ENCODE peak calls at places on chromosomes 2 and 18, in seven cellular contexts. One of them, this sample, is unnamed.

GRCh38 chr2:134231296-134231964 is 22.4 kb upstream of the MGAT5 start:
- DNase-seq in LNCaP clone FGC: no peak
- DNase-seq in AG04449: no peak
- DNase-seq in foreskin fibroblast: no peak
- DNase-seq in fibroblast of villous mesenchyme: peak; percentile 66
- DNase-seq in A549: no peak
- DNase-seq in OCI-LY7: no peak
- DNase-seq in this sample: no peak

GRCh38 chr2:76749858-76750257 is 772.3 kb downstream of the LRRTM4 start:
- DNase-seq in foreskin fibroblast: no peak
- DNase-seq in AG04449: no peak
- DNase-seq in OCI-LY7: no peak
- DNase-seq in fibroblast of villous mesenchyme: no peak
- DNase-seq in A549: no peak
- DNase-seq in LNCaP clone FGC: no peak
- DNase-seq in this sample: no peak

GRCh38 chr2:233271693-233272092 is 20.2 kb downstream of the ATG16L1 start:
- DNase-seq in fibroblast of villous mesenchyme: no peak
- DNase-seq in LNCaP clone FGC: peak; percentile 97
- DNase-seq in AG04449: no peak
- DNase-seq in A549: no peak
- DNase-seq in OCI-LY7: no peak
- DNase-seq in foreskin fibroblast: no peak
- DNase-seq in this sample: no peak

GRCh38 chr2:239607795-239608171 is 207.0 kb upstream of the HDAC4 start:
- DNase-seq in fibroblast of villous mesenchyme: no peak
- DNase-seq in OCI-LY7: no peak
- DNase-seq in LNCaP clone FGC: no peak
- DNase-seq in AG04449: no peak
- DNase-seq in A549: no peak
- DNase-seq in foreskin fibroblast: no peak
- DNase-seq in this sample: peak; percentile 66

GRCh38 chr2:174761837-174762236 is 2.4 kb downstream of the CHRNA1 start:
- DNase-seq in LNCaP clone FGC: no peak
- DNase-seq in OCI-LY7: no peak
- DNase-seq in AG04449: no peak
- DNase-seq in A549: no peak
- DNase-seq in fibroblast of villous mesenchyme: no peak
- DNase-seq in foreskin fibroblast: no peak
- DNase-seq in this sample: no peak

GRCh38 chr2:96117701-96118588 is 1.6 kb upstream of the ADRA2B start:
- DNase-seq in AG04449: no peak
- DNase-seq in fibroblast of villous mesenchyme: no peak
- DNase-seq in foreskin fibroblast: no peak
- DNase-seq in OCI-LY7: peak; percentile 33
- DNase-seq in LNCaP clone FGC: no peak
- DNase-seq in A549: peak; percentile 29
- DNase-seq in this sample: peak; percentile 75

GRCh38 chr2:203733683-203734082 is 27.2 kb downstream of the CD28 start:
- DNase-seq in AG04449: no peak
- DNase-seq in LNCaP clone FGC: no peak
- DNase-seq in fibroblast of villous mesenchyme: no peak
- DNase-seq in foreskin fibroblast: no peak
- DNase-seq in OCI-LY7: no peak
- DNase-seq in A549: no peak
- DNase-seq in this sample: no peak

GRCh38 chr2:38174646-38175096 is 98.7 kb upstream of the CYP1B1 start:
- DNase-seq in LNCaP clone FGC: no peak
- DNase-seq in A549: no peak
- DNase-seq in fibroblast of villous mesenchyme: peak; percentile 93
- DNase-seq in AG04449: peak; percentile 98
- DNase-seq in OCI-LY7: no peak
- DNase-seq in foreskin fibroblast: peak; percentile 83
- DNase-seq in this sample: no peak

GRCh38 chr18:6055711-6056110 is 160.4 kb upstream of the TMEM200C start:
- DNase-seq in fibroblast of villous mesenchyme: peak; percentile 17
- DNase-seq in foreskin fibroblast: peak; percentile 73
- DNase-seq in OCI-LY7: no peak
- DNase-seq in LNCaP clone FGC: no peak
- DNase-seq in AG04449: peak; percentile 40
- DNase-seq in A549: peak; percentile 6
- DNase-seq in this sample: no peak

GRCh38 chr2:182496596-182496995 is 69.8 kb upstream of the PDE1A start:
- DNase-seq in AG04449: no peak
- DNase-seq in fibroblast of villous mesenchyme: peak; percentile 3
- DNase-seq in A549: no peak
- DNase-seq in OCI-LY7: no peak
- DNase-seq in LNCaP clone FGC: no peak
- DNase-seq in foreskin fibroblast: no peak
- DNase-seq in this sample: no peak

GRCh38 chr2:96739051-96739632 is 722 bp downstream of the LMAN2L start:
- DNase-seq in foreskin fibroblast: no peak
- DNase-seq in A549: no peak
- DNase-seq in fibroblast of villous mesenchyme: peak; percentile 34
- DNase-seq in OCI-LY7: no peak
- DNase-seq in AG04449: no peak
- DNase-seq in LNCaP clone FGC: no peak
- DNase-seq in this sample: no peak

GRCh38 chr18:70377317-70377799 is 88.5 kb downstream of the SOCS6 start:
- DNase-seq in A549: peak; percentile 44
- DNase-seq in LNCaP clone FGC: no peak
- DNase-seq in AG04449: no peak
- DNase-seq in OCI-LY7: no peak
- DNase-seq in foreskin fibroblast: peak; percentile 22
- DNase-seq in fibroblast of villous mesenchyme: peak; percentile 8
- DNase-seq in this sample: no peak

GRCh38 chr18:69349912-69350597 is 50.6 kb upstream of the DOK6 start:
- DNase-seq in LNCaP clone FGC: no peak
- DNase-seq in OCI-LY7: no peak
- DNase-seq in A549: no peak
- DNase-seq in fibroblast of villous mesenchyme: no peak
- DNase-seq in AG04449: no peak
- DNase-seq in foreskin fibroblast: no peak
- DNase-seq in this sample: no peak

GRCh38 chr2:185255566-185255965 is 483.0 kb upstream of the FSIP2 start:
- DNase-seq in OCI-LY7: no peak
- DNase-seq in foreskin fibroblast: no peak
- DNase-seq in LNCaP clone FGC: no peak
- DNase-seq in fibroblast of villous mesenchyme: no peak
- DNase-seq in AG04449: no peak
- DNase-seq in A549: no peak
- DNase-seq in this sample: no peak

GRCh38 chr2:179186126-179186525 is 78.5 kb downstream of the SESTD1 start:
- DNase-seq in A549: no peak
- DNase-seq in AG04449: no peak
- DNase-seq in fibroblast of villous mesenchyme: peak; percentile 49
- DNase-seq in LNCaP clone FGC: no peak
- DNase-seq in OCI-LY7: no peak
- DNase-seq in foreskin fibroblast: no peak
- DNase-seq in this sample: no peak

GRCh38 chr18:2898131-2898640 is 51.4 kb downstream of the EMILIN2 start:
- DNase-seq in LNCaP clone FGC: no peak
- DNase-seq in foreskin fibroblast: peak; percentile 58
- DNase-seq in AG04449: no peak
- DNase-seq in OCI-LY7: peak; percentile 28
- DNase-seq in A549: no peak
- DNase-seq in fibroblast of villous mesenchyme: no peak
- DNase-seq in this sample: peak; percentile 89

GRCh38 chr2:201931955-201932354 is 101.7 kb upstream of the FZD7 start:
- DNase-seq in OCI-LY7: no peak
- DNase-seq in A549: no peak
- DNase-seq in fibroblast of villous mesenchyme: no peak
- DNase-seq in LNCaP clone FGC: no peak
- DNase-seq in foreskin fibroblast: peak; percentile 65
- DNase-seq in AG04449: peak; percentile 16
- DNase-seq in this sample: no peak

GRCh38 chr2:186950694-186951093 is 101.7 kb upstream of the ZSWIM2 start:
- DNase-seq in foreskin fibroblast: no peak
- DNase-seq in fibroblast of villous mesenchyme: peak; percentile 36
- DNase-seq in A549: no peak
- DNase-seq in AG04449: no peak
- DNase-seq in LNCaP clone FGC: no peak
- DNase-seq in OCI-LY7: no peak
- DNase-seq in this sample: no peak

GRCh38 chr2:97662386-97662894 is 1.4 kb downstream of the ACTR1B start:
- DNase-seq in OCI-LY7: peak; percentile 57
- DNase-seq in fibroblast of villous mesenchyme: no peak
- DNase-seq in AG04449: no peak
- DNase-seq in LNCaP clone FGC: no peak
- DNase-seq in A549: no peak
- DNase-seq in foreskin fibroblast: no peak
- DNase-seq in this sample: no peak

GRCh38 chr2:241803387-241804325 is 5.3 kb upstream of the NEU4 start:
- DNase-seq in OCI-LY7: no peak
- DNase-seq in LNCaP clone FGC: no peak
- DNase-seq in AG04449: no peak
- DNase-seq in A549: no peak
- DNase-seq in fibroblast of villous mesenchyme: peak; percentile 70
- DNase-seq in foreskin fibroblast: peak; percentile 35
- DNase-seq in this sample: peak; percentile 89

GRCh38 chr2:186459009-186459408 is 27.1 kb upstream of the ZC3H15 start:
- DNase-seq in A549: no peak
- DNase-seq in AG04449: no peak
- DNase-seq in LNCaP clone FGC: peak; percentile 21
- DNase-seq in fibroblast of villous mesenchyme: peak; percentile 15
- DNase-seq in foreskin fibroblast: no peak
- DNase-seq in OCI-LY7: peak; percentile 29
- DNase-seq in this sample: no peak

GRCh38 chr2:229798446-229799147 is 84.2 kb upstream of the DNER start:
- DNase-seq in AG04449: no peak
- DNase-seq in LNCaP clone FGC: no peak
- DNase-seq in OCI-LY7: no peak
- DNase-seq in A549: no peak
- DNase-seq in fibroblast of villous mesenchyme: peak; percentile 60
- DNase-seq in foreskin fibroblast: no peak
- DNase-seq in this sample: no peak

GRCh38 chr18:49878567-49878966 is 65.2 kb upstream of the ACAA2 start:
- DNase-seq in OCI-LY7: no peak
- DNase-seq in A549: no peak
- DNase-seq in AG04449: no peak
- DNase-seq in fibroblast of villous mesenchyme: peak; percentile 66
- DNase-seq in foreskin fibroblast: peak; percentile 3
- DNase-seq in LNCaP clone FGC: no peak
- DNase-seq in this sample: no peak

GRCh38 chr2:12479042-12479601 is 237.6 kb upstream of the TRIB2 start:
- DNase-seq in LNCaP clone FGC: no peak
- DNase-seq in A549: no peak
- DNase-seq in OCI-LY7: no peak
- DNase-seq in fibroblast of villous mesenchyme: no peak
- DNase-seq in AG04449: no peak
- DNase-seq in foreskin fibroblast: no peak
- DNase-seq in this sample: no peak

GRCh38 chr18:50372743-50373142 is 2.1 kb upstream of the SKA1 start:
- DNase-seq in foreskin fibroblast: no peak
- DNase-seq in fibroblast of villous mesenchyme: no peak
- DNase-seq in AG04449: no peak
- DNase-seq in OCI-LY7: peak; percentile 26
- DNase-seq in A549: no peak
- DNase-seq in LNCaP clone FGC: peak; percentile 7
- DNase-seq in this sample: no peak

GRCh38 chr2:60515751-60516226 is 37.7 kb downstream of the BCL11A start:
- DNase-seq in A549: no peak
- DNase-seq in foreskin fibroblast: peak; percentile 61
- DNase-seq in OCI-LY7: no peak
- DNase-seq in AG04449: peak; percentile 94
- DNase-seq in fibroblast of villous mesenchyme: peak; percentile 65
- DNase-seq in LNCaP clone FGC: no peak
- DNase-seq in this sample: no peak
- TF ChIP-seq CTCF in A549: no peak
- TF ChIP-seq CTCF in foreskin fibroblast: no peak
- TF ChIP-seq CTCF in OCI-LY7: peak; percentile 37
- TF ChIP-seq CTCF in AG04449: peak; percentile 39
- TF ChIP-seq CTCF in fibroblast of villous mesenchyme: peak; percentile 2
- TF ChIP-seq CTCF in LNCaP clone FGC: no peak
- TF ChIP-seq CTCF in this sample: peak; percentile 57

GRCh38 chr18:45386256-45386655 is 229.0 kb upstream of the SLC14A2 start:
- DNase-seq in A549: no peak
- DNase-seq in LNCaP clone FGC: no peak
- DNase-seq in foreskin fibroblast: no peak
- DNase-seq in fibroblast of villous mesenchyme: peak; percentile 45
- DNase-seq in AG04449: no peak
- DNase-seq in OCI-LY7: peak; percentile 6
- DNase-seq in this sample: no peak
- TF ChIP-seq CTCF in A549: no peak
- TF ChIP-seq CTCF in LNCaP clone FGC: peak; percentile 78
- TF ChIP-seq CTCF in foreskin fibroblast: peak; percentile 55
- TF ChIP-seq CTCF in fibroblast of villous mesenchyme: peak; percentile 66
- TF ChIP-seq CTCF in AG04449: peak; percentile 51
- TF ChIP-seq CTCF in OCI-LY7: peak; percentile 64
- TF ChIP-seq CTCF in this sample: peak; percentile 75

DNA sequence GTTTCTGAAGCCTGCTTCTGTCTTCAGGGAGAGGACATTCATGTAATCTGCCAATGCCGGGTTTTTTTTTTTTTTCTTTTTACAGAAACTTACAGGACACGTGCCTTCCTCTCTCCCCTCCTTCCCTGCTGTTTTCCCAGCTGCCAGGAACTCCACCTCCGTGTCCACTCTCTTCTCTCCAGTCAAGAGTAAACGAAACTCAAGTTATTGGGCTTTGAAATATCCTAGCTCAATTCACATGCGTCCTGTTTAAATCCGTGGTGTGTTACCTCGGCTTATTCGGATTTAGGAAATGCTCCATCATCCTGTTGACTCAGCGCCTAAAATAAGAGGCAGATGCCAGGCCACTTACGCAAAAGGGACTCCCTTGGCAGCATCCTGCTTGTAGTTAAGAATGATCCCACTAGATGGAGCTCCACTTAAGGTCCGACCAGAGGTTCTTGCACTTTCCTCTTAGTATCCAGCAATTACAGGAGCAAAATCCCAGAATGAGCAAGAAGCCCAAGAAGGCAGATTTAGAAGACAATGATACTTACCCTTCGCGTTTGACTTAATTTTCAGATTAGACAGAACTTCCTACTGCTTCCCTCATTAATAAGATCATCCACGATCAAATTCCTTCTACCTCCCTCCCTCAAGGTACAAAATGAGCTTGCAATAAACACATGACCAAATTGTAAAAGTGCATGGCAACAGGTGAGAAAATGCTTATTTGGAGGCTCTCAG is 97.2 kb upstream of the ZCCHC2 start:
- DNase-seq in A549: peak; percentile 34
- DNase-seq in OCI-LY7: peak; percentile 58
- DNase-seq in foreskin fibroblast: peak; percentile 94
- DNase-seq in AG04449: peak; percentile 88
- DNase-seq in LNCaP clone FGC: peak; percentile 91
- DNase-seq in fibroblast of villous mesenchyme: peak; percentile 97
- DNase-seq in this sample: no peak
- TF ChIP-seq CTCF in A549: peak; percentile 73
- TF ChIP-seq CTCF in OCI-LY7: peak; percentile 77
- TF ChIP-seq CTCF in foreskin fibroblast: peak; percentile 81
- TF ChIP-seq CTCF in AG04449: peak; percentile 74
- TF ChIP-seq CTCF in LNCaP clone FGC: peak; percentile 78
- TF ChIP-seq CTCF in fibroblast of villous mesenchyme: peak; percentile 89
- TF ChIP-seq CTCF in this sample: peak; percentile 92

DNA sequence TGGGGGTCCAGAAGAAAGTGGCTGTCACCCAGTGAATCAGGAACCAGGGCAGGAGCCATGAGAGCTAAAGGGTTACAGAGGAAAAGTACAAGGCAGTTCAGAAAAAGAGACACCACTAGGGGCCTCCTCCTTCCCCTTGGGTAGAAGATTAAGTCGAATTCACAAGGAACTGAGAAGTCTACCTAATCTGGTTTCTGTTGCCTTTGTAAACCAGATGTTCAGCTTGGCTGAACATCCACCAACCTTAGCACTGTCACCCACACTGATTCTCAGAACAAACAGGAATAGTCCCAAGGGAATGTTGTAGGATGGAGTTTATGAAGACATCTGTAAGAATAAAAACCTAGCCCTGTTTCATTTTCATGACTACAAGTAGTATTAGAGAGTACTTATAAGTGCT is 90.4 kb upstream of the NOSTRIN start:
- DNase-seq in foreskin fibroblast: no peak
- DNase-seq in A549: no peak
- DNase-seq in LNCaP clone FGC: no peak
- DNase-seq in fibroblast of villous mesenchyme: peak; percentile 14
- DNase-seq in OCI-LY7: peak; percentile 51
- DNase-seq in AG04449: no peak
- DNase-seq in this sample: no peak
- TF ChIP-seq CTCF in foreskin fibroblast: no peak
- TF ChIP-seq CTCF in A549: no peak
- TF ChIP-seq CTCF in LNCaP clone FGC: no peak
- TF ChIP-seq CTCF in fibroblast of villous mesenchyme: peak; percentile 21
- TF ChIP-seq CTCF in OCI-LY7: peak; percentile 48
- TF ChIP-seq CTCF in AG04449: no peak
- TF ChIP-seq CTCF in this sample: no peak

This sample was measured in chondrocyte.